ENCODE peak calls at places on chromosomes 16 and 17, in four cellular contexts. One of them, this sample, is unnamed.

GRCh38 chr17:47829870-47830269 is 1.5 kb downstream of the MRPL10 start:
- DNase-seq in astrocyte of the spinal cord: no peak
- DNase-seq in GM12865: no peak
- DNase-seq in A549: no peak
- DNase-seq in this sample: no peak

GRCh38 chr17:45425125-45425983 is 7.3 kb downstream of the ARHGAP27 start:
- DNase-seq in astrocyte of the spinal cord: peak; percentile 68
- DNase-seq in A549: peak; percentile 97
- DNase-seq in GM12865: no peak
- DNase-seq in this sample: no peak

GRCh38 chr16:23682181-23682580 is 3.5 kb downstream of the PLK1 start:
- DNase-seq in astrocyte of the spinal cord: no peak
- DNase-seq in GM12865: no peak
- DNase-seq in A549: no peak
- DNase-seq in this sample: no peak

GRCh38 chr16:21263640-21264211 is 14.4 kb downstream of the CRYM start:
- DNase-seq in astrocyte of the spinal cord: peak; percentile 17
- DNase-seq in A549: peak; percentile 30
- DNase-seq in GM12865: peak; percentile 67
- DNase-seq in this sample: no peak

GRCh38 chr17:30926516-30926915 is 4.8 kb downstream of the ADAP2 start:
- DNase-seq in GM12865: peak; percentile 48
- DNase-seq in A549: no peak
- DNase-seq in astrocyte of the spinal cord: no peak
- DNase-seq in this sample: no peak

GRCh38 chr17:74756891-74757290 is 8.5 kb downstream of the NHERF1 start:
- DNase-seq in GM12865: no peak
- DNase-seq in A549: no peak
- DNase-seq in astrocyte of the spinal cord: no peak
- DNase-seq in this sample: no peak

GRCh38 chr17:3964203-3965122 is at the start of gene ATP2A3:
- DNase-seq in A549: peak; percentile 69
- DNase-seq in GM12865: peak; percentile 80
- DNase-seq in astrocyte of the spinal cord: no peak
- DNase-seq in this sample: no peak

GRCh38 chr16:3112058-3112880 is at the start of gene ZNF205:
- DNase-seq in A549: peak; percentile 94
- DNase-seq in astrocyte of the spinal cord: peak; percentile 71
- DNase-seq in GM12865: peak; percentile 25
- DNase-seq in this sample: no peak

GRCh38 chr17:66549731-66550207 is 247.4 kb downstream of the PRKCA start:
- DNase-seq in A549: no peak
- DNase-seq in astrocyte of the spinal cord: peak; percentile 92
- DNase-seq in GM12865: no peak
- DNase-seq in this sample: no peak

GRCh38 chr17:58120195-58120822 is 27.9 kb upstream of the OR4D1 start:
- DNase-seq in GM12865: peak; percentile 66
- DNase-seq in A549: no peak
- DNase-seq in astrocyte of the spinal cord: peak; percentile 68
- DNase-seq in this sample: no peak

GRCh38 chr16:24505959-24506358 is 33.4 kb upstream of the RBBP6 start:
- DNase-seq in A549: no peak
- DNase-seq in astrocyte of the spinal cord: no peak
- DNase-seq in GM12865: no peak
- DNase-seq in this sample: no peak

GRCh38 chr17:61002316-61002736 is 324.7 kb downstream of the BCAS3 start:
- DNase-seq in astrocyte of the spinal cord: peak; percentile 63
- DNase-seq in GM12865: peak; percentile 48
- DNase-seq in A549: peak; percentile 7
- DNase-seq in this sample: no peak

GRCh38 chr17:78329263-78330059 is 30.4 kb downstream of the SOCS3 start:
- DNase-seq in astrocyte of the spinal cord: peak; percentile 90
- DNase-seq in A549: no peak
- DNase-seq in GM12865: no peak
- DNase-seq in this sample: no peak

GRCh38 chr16:70665806-70666735 is 19.7 kb downstream of the IL34 start:
- DNase-seq in A549: no peak
- DNase-seq in astrocyte of the spinal cord: no peak
- DNase-seq in GM12865: no peak
- DNase-seq in this sample: no peak

GRCh38 chr16:11697319-11697718 is 29.1 kb downstream of the SNN start:
- DNase-seq in GM12865: no peak
- DNase-seq in A549: no peak
- DNase-seq in astrocyte of the spinal cord: no peak
- DNase-seq in this sample: peak; percentile 63

GRCh38 chr17:921161-921560 is 58.4 kb downstream of the NXN start:
- DNase-seq in GM12865: no peak
- DNase-seq in astrocyte of the spinal cord: peak; percentile 59
- DNase-seq in A549: no peak
- DNase-seq in this sample: no peak

GRCh38 chr17:77854759-77855745 is 103.5 kb upstream of the TNRC6C start:
- DNase-seq in A549: no peak
- DNase-seq in astrocyte of the spinal cord: no peak
- DNase-seq in GM12865: no peak
- DNase-seq in this sample: no peak

GRCh38 chr17:39591958-39592954 is 15.5 kb downstream of the NEUROD2 start:
- DNase-seq in GM12865: peak; percentile 49
- DNase-seq in astrocyte of the spinal cord: peak; percentile 38
- DNase-seq in A549: no peak
- DNase-seq in this sample: no peak

GRCh38 chr16:30659507-30660423 is 1.5 kb downstream of the FBRS start:
- DNase-seq in astrocyte of the spinal cord: peak; percentile 8
- DNase-seq in GM12865: peak; percentile 66
- DNase-seq in A549: no peak
- DNase-seq in this sample: no peak

GRCh38 chr17:81405382-81406005 is 10.2 kb downstream of the BAHCC1 start:
- DNase-seq in A549: no peak
- DNase-seq in astrocyte of the spinal cord: no peak
- DNase-seq in GM12865: no peak
- DNase-seq in this sample: no peak

GRCh38 chr16:3182608-3183444 is 5.2 kb upstream of the OR1F1 start:
- DNase-seq in A549: peak; percentile 67
- DNase-seq in GM12865: peak; percentile 75
- DNase-seq in astrocyte of the spinal cord: peak; percentile 39
- DNase-seq in this sample: no peak

GRCh38 chr17:66978514-66979061 is 14.1 kb downstream of the CACNG4 start:
- DNase-seq in A549: no peak
- DNase-seq in GM12865: no peak
- DNase-seq in astrocyte of the spinal cord: no peak
- DNase-seq in this sample: no peak

GRCh38 chr17:76497979-76498885 is 3.0 kb downstream of the RHBDF2 start:
- DNase-seq in A549: peak; percentile 75
- DNase-seq in astrocyte of the spinal cord: peak; percentile 82
- DNase-seq in GM12865: peak; percentile 61
- DNase-seq in this sample: peak; percentile 93

GRCh38 chr16:85205747-85206471 is 93.6 kb upstream of the CIBAR2 start:
- DNase-seq in astrocyte of the spinal cord: no peak
- DNase-seq in A549: no peak
- DNase-seq in GM12865: no peak
- DNase-seq in this sample: no peak

GRCh38 chr16:86502856-86503748 is 7.2 kb upstream of the FOXF1 start:
- DNase-seq in GM12865: no peak
- DNase-seq in astrocyte of the spinal cord: no peak
- DNase-seq in A549: no peak
- DNase-seq in this sample: no peak

GRCh38 chr16:78184554-78185183 is 85.2 kb downstream of the WWOX start:
- DNase-seq in astrocyte of the spinal cord: peak; percentile 71
- DNase-seq in A549: no peak
- DNase-seq in GM12865: no peak
- DNase-seq in this sample: no peak

GRCh38 chr17:45313927-45314760 is 2.7 kb downstream of the MAP3K14 start:
- DNase-seq in GM12865: peak; percentile 46
- DNase-seq in A549: no peak
- DNase-seq in astrocyte of the spinal cord: no peak
- DNase-seq in this sample: no peak

GRCh38 chr17:64083571-64084085 is 46.3 kb downstream of the ERN1 start:
- DNase-seq in GM12865: no peak
- DNase-seq in A549: no peak
- DNase-seq in astrocyte of the spinal cord: no peak
- DNase-seq in this sample: no peak

GRCh38 chr17:64083093-64083492 is 46.9 kb downstream of the ERN1 start:
- DNase-seq in GM12865: no peak
- DNase-seq in A549: no peak
- DNase-seq in astrocyte of the spinal cord: no peak
- DNase-seq in this sample: no peak

GRCh38 chr17:64080174-64080618 is 49.7 kb downstream of the ERN1 start:
- DNase-seq in astrocyte of the spinal cord: no peak
- DNase-seq in GM12865: no peak
- DNase-seq in A549: no peak
- DNase-seq in this sample: no peak

GRCh38 chr17:64084086-64084939 is 45.6 kb downstream of the ERN1 start:
- DNase-seq in A549: no peak
- DNase-seq in astrocyte of the spinal cord: peak; percentile 26
- DNase-seq in GM12865: no peak
- DNase-seq in this sample: no peak

DNA sequence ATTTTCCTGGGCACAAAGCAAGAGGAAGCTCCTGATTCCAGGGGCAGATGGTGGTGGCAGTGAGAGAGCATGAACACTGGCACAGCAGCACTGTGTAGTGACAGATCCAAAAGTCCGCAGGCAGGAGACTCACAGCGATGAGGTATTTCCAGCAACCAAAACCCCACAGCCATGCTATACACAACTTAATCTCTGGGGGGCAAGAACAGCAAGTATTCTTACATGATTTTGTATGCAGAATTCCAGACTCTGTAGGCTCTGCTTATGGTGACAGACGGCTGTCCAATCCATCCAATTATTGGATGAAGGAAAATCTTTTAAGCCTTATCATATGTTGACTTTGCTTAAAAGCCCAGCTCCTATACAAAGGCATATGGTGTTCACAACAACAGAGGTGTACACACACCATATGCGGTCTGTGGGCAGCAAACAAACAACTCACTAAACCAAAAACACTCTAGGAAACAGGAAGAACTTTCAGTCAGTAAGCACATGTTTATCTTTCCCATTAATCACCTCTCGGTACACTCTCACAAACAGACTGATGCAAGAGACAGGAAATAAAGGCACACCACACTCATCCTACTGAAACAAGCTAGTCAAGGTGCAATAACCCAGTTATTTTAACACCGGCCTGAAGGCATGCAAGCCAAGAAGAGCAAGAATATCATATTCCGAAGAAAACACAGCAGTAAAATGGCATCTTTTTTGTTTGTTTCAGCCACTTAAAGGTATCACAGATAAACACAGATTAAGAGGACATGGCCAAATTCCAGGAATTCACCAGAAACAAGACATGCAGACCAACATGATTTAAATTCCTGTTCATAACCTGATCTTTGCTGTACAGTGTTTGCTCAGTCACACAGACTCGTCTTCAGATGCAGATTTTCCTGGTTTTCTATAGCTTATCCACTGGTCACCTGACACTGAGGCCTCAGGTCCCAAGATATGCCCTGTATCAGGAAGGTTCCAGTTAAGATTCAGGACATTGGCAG is 47.8 kb downstream of the ERN1 start:
- DNase-seq in A549: peak; percentile 79
- DNase-seq in astrocyte of the spinal cord: peak; percentile 62
- DNase-seq in GM12865: peak; percentile 81
- DNase-seq in this sample: no peak
- TF ChIP-seq CTCF in A549: no peak
- TF ChIP-seq CTCF in astrocyte of the spinal cord: no peak
- TF ChIP-seq CTCF in GM12865: no peak
- TF ChIP-seq CTCF in this sample: peak; percentile 24

DNA sequence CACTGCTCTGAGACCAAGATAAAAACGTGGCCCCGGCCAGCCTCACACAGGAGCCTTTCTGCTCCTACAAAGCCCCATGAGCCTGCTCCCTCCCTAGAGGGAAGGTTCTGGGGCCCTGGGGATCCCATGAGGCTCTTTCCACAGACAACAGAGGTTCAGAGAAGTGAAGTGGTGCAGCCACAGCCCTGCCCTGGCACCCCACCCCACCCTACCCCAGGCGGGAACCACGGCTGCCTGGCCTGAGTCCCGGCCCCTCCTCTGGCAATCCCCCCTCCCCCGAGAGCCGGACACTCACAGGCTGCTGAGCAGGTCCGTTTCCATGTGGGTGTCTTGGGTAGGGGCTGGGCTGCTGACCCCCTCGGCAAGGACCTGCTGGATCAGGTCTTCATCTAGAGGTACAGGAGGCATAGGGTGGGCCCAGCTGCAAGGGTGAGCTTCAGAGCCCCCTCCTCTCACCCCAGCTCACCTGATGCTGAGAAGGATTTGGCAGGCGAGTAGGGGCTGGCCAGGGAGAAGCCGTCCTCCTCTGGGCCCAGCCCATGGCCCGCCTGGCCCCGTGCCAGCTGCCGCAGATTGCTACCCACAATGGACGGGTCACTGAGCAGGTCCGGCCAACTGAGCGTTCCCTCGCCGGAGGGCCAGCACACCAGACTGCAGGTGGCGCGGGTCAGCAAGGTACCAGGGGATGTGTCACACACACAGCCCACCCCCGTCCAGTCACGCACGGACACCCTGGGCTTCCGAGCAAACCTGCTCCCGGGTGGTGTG is 38.7 kb downstream of the PKD1 start:
- DNase-seq in A549: no peak
- DNase-seq in GM12865: no peak
- DNase-seq in astrocyte of the spinal cord: no peak
- DNase-seq in this sample: no peak
- TF ChIP-seq CTCF in A549: no peak
- TF ChIP-seq CTCF in GM12865: no peak
- TF ChIP-seq CTCF in astrocyte of the spinal cord: no peak
- TF ChIP-seq CTCF in this sample: no peak

GRCh38 chr17:10605221-10605783 is 51.8 kb downstream of the MYH3 start:
- DNase-seq in astrocyte of the spinal cord: no peak
- DNase-seq in A549: no peak
- DNase-seq in GM12865: no peak
- DNase-seq in this sample: no peak

GRCh38 chr17:10604521-10604920 is 52.6 kb downstream of the MYH3 start:
- DNase-seq in GM12865: no peak
- DNase-seq in astrocyte of the spinal cord: no peak
- DNase-seq in A549: no peak
- DNase-seq in this sample: no peak

GRCh38 chr17:10606110-10606509 is 51.0 kb downstream of the MYH3 start:
- DNase-seq in A549: no peak
- DNase-seq in GM12865: no peak
- DNase-seq in astrocyte of the spinal cord: no peak
- DNase-seq in this sample: no peak

GRCh38 chr17:10600551-10600950 is 51.1 kb upstream of the MYH2 start:
- DNase-seq in GM12865: no peak
- DNase-seq in A549: no peak
- DNase-seq in astrocyte of the spinal cord: no peak
- DNase-seq in this sample: peak; percentile 34

DNA sequence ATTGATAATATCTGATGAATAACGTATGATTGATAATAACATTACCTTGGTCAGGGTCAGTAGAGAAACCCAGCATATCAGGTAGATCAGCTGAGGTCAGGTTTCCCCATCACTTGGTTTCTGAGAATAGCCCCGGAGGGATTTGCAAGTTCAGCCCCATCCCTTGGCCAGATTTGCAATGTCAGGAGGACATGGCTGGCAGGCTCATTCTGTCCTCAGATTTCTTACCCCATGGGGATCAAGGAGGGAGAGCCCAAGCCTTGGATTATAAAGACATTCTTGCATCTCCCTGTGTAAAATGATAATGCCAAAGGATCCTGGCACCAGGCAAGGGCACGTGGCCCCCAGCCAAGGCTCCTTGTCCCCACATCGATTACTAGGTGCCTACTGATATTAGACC is 53.2 kb downstream of the MYH3 start:
- DNase-seq in A549: no peak
- DNase-seq in GM12865: no peak
- DNase-seq in astrocyte of the spinal cord: no peak
- DNase-seq in this sample: no peak
- TF ChIP-seq CTCF in A549: no peak
- TF ChIP-seq CTCF in GM12865: no peak
- TF ChIP-seq CTCF in astrocyte of the spinal cord: no peak
- TF ChIP-seq CTCF in this sample: no peak

GRCh38 chr16:58212824-58213655 is 15.1 kb upstream of the CSNK2A2 start:
- DNase-seq in A549: no peak
- DNase-seq in GM12865: peak; percentile 24
- DNase-seq in astrocyte of the spinal cord: no peak
- DNase-seq in this sample: no peak
- TF ChIP-seq CTCF in A549: no peak
- TF ChIP-seq CTCF in GM12865: no peak
- TF ChIP-seq CTCF in astrocyte of the spinal cord: no peak
- TF ChIP-seq CTCF in this sample: no peak